ENCODE peak calls at places on chromosomes 3 and 15, in seven cellular contexts. E is adipocyte; U is CD4-positive, alpha-beta T cell; K is heart right ventricle; A is prostate gland; I is CD4-positive, alpha-beta memory T cell; G is stomach. D is an unnamed sample.
A peak's percentile ranks its signal among the peaks of the same experiment; 100 is the strongest.

GRCh38 chr15:55250392-55250791 is 39.2 kb downstream of the RAB27A start:
- DNase-seq in I (no peak), K (no peak), E (peak; percentile 94), G (no peak), A (peak; percentile 42), U (no peak), D (no peak)

GRCh38 chr15:57003418-57003817 is 85.0 kb downstream of the TCF12 start:
- DNase-seq in E (peak; percentile 74), K (no peak), I (no peak), G (no peak), U (no peak), A (no peak), D (no peak)

GRCh38 chr15:52255935-52256334 is 39.7 kb downstream of the MYO5C start:
- DNase-seq in G (no peak), I (no peak), A (no peak), K (no peak), U (no peak), E (no peak), D (no peak)

GRCh38 chr3:171323934-171324535 is 136.2 kb downstream of the TNIK start:
- DNase-seq in U (no peak), K (no peak), I (no peak), E (no peak), G (no peak), A (no peak), D (no peak)

GRCh38 chr3:124246366-124246765 is 254.4 kb upstream of the ROPN1 start:
- DNase-seq in A (no peak), U (no peak), I (no peak), K (no peak), E (no peak), G (no peak), D (no peak)

GRCh38 chr15:42411884-42412283 is 52.6 kb downstream of the CAPN3 start:
- DNase-seq in K (no peak), I (no peak), G (no peak), U (no peak), A (no peak), E (no peak), D (no peak)

GRCh38 chr15:90789496-90789895 is 72.3 kb downstream of the BLM start:
- DNase-seq in I (no peak), U (no peak), K (no peak), E (no peak), G (no peak), A (no peak), D (no peak)

GRCh38 chr3:96755519-96755918 is 58.9 kb upstream of the EPHA6 start:
- DNase-seq in I (no peak), K (no peak), G (no peak), A (no peak), E (no peak), U (no peak), D (no peak)

GRCh38 chr3:69542265-69543079 is 156.6 kb upstream of the FRMD4B start:
- DNase-seq in U (no peak), I (no peak), G (no peak), K (no peak), A (no peak), E (peak; percentile 4), D (no peak)

GRCh38 chr3:131393056-131393455 is 11.5 kb downstream of the NUDT16 start:
- DNase-seq in E (peak; percentile 49), K (no peak), G (no peak), A (no peak), U (no peak), I (no peak), D (no peak)

GRCh38 chr3:76551739-76552138 is 488.2 kb upstream of the ROBO2 start:
- DNase-seq in K (no peak), I (no peak), A (no peak), E (no peak), U (no peak), G (no peak), D (no peak)

GRCh38 chr3:107574650-107575049 is 51.9 kb downstream of the BBX start:
- DNase-seq in K (peak; percentile 32), U (no peak), I (no peak), E (peak; percentile 75), G (no peak), A (no peak), D (no peak)

GRCh38 chr3:20808864-20809263 is 622.9 kb upstream of the SGO1 start:
- DNase-seq in E (no peak), G (no peak), A (no peak), U (no peak), K (no peak), I (no peak), D (no peak)
- H3K9me3 ChIP-seq in E (peaks cover 8% of the 10 kb centered on the region), G (no peaks in the 10 kb centered on the region), A (no peaks in the 10 kb centered on the region), U (no peaks in the 10 kb centered on the region), K (peaks cover 10% of the 10 kb centered on the region), I (peaks cover 5% of the 10 kb centered on the region), D (no peaks in the 10 kb centered on the region)

GRCh38 chr15:79918278-79918677 is 21.5 kb upstream of the MTHFS start:
- DNase-seq in A (no peak), G (no peak), I (peak; percentile 37), K (no peak), E (no peak), U (no peak), D (no peak)
- H3K9me3 ChIP-seq in A (no peaks in the 10 kb centered on the region), G (peaks cover 76% of the 10 kb centered on the region), I (peaks cover 37% of the 10 kb centered on the region), K (peaks cover 92% of the 10 kb centered on the region), E (peaks cover 71% of the 10 kb centered on the region), U (peaks cover 87% of the 10 kb centered on the region), D (peaks cover 18% of the 10 kb centered on the region)

DNA sequence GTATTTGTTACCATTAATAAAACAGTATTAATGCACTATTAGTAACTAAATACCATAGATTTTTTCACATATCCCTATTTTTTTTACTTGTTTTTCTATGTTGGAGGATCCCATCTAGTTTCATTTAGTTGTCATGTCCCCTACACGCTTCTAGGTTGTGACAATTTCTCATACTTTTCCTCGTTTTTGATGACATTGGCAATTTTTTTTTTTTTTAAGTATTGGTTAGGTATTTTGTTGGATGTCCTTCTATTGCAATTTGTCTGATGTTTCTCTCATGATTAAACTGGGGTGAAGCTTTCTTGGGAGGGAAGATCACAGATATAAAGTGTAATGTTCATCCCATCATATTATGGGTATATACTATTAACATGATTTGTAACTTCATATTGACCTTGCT is 409.1 kb upstream of the CNTN6 start:
- DNase-seq in A (no peak), K (no peak), E (no peak), G (no peak), U (no peak), I (no peak), D (no peak)
- H3K9me3 ChIP-seq in A (no peaks in the 10 kb centered on the region), K (no peaks in the 10 kb centered on the region), E (no peaks in the 10 kb centered on the region), G (no peaks in the 10 kb centered on the region), U (no peaks in the 10 kb centered on the region), I (no peaks in the 10 kb centered on the region), D (peaks cover 2% of the 10 kb centered on the region)

GRCh38 chr3:18201315-18201714 is 223.8 kb downstream of the SATB1 start:
- DNase-seq in K (no peak), G (no peak), I (no peak), A (no peak), U (no peak), E (no peak), D (no peak)

GRCh38 chr3:18194431-18194830 is 230.7 kb downstream of the SATB1 start:
- DNase-seq in K (no peak), A (no peak), E (no peak), G (no peak), I (no peak), U (no peak), D (no peak)

GRCh38 chr3:18199757-18200156 is 225.4 kb downstream of the SATB1 start:
- DNase-seq in U (no peak), G (no peak), A (no peak), E (no peak), K (no peak), I (no peak), D (no peak)

GRCh38 chr3:18190646-18191045 is 234.5 kb downstream of the SATB1 start:
- DNase-seq in I (no peak), G (no peak), U (no peak), A (no peak), K (no peak), E (peak; percentile 0), D (no peak)

DNA sequence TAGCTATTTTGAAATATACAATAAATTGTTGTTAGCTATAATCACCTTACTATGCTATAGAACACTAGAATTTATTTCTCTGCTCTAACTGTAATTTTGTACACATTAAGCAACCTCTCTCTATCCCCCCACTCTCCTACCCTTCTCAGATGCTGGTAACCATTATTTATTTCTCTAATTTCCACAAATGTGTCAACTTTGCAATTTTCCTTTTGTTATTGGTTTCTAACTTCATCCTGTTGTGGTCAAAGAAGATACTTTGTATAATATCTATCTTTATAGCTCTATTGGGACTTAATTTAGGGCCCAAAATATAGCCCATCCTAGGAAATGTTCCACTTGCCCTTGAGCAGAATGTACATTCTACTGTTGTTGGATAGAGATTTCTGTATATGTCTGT is 229.3 kb downstream of the SATB1 start:
- DNase-seq in U (no peak), K (no peak), G (no peak), E (no peak), I (no peak), A (no peak), D (no peak)
- H3K9me3 ChIP-seq in U (peaks cover 4% of the 10 kb centered on the region), K (peaks cover 32% of the 10 kb centered on the region), G (peaks cover 5% of the 10 kb centered on the region), E (peaks cover 30% of the 10 kb centered on the region), I (no peaks in the 10 kb centered on the region), A (no peaks in the 10 kb centered on the region), D (no peaks in the 10 kb centered on the region)